ENCODE peak calls at places on chromosomes 6 and 20, in nine cellular contexts. One of them, this sample, is unnamed.

GRCh38 chr6:15292721-15293302 is 46.9 kb downstream of the JARID2 start:
- DNase-seq in stomach: no peak
- DNase-seq in esophagus muscularis mucosa: no peak
- DNase-seq in ovary: no peak
- DNase-seq in A549: no peak
- DNase-seq in GM12878: no peak
- DNase-seq in transverse colon: no peak
- DNase-seq in sigmoid colon: no peak
- DNase-seq in HepG2: no peak
- DNase-seq in this sample: no peak

GRCh38 chr20:2353231-2353630 is 27.5 kb upstream of the TGM6 start:
- DNase-seq in ovary: no peak
- DNase-seq in A549: no peak
- DNase-seq in GM12878: no peak
- DNase-seq in stomach: no peak
- DNase-seq in transverse colon: no peak
- DNase-seq in sigmoid colon: no peak
- DNase-seq in esophagus muscularis mucosa: peak; percentile 37
- DNase-seq in HepG2: no peak
- DNase-seq in this sample: no peak

GRCh38 chr6:137112067-137112355 is 61.4 kb downstream of the IL22RA2 start:
- DNase-seq in ovary: no peak
- DNase-seq in stomach: no peak
- DNase-seq in HepG2: no peak
- DNase-seq in A549: no peak
- DNase-seq in sigmoid colon: no peak
- DNase-seq in GM12878: no peak
- DNase-seq in transverse colon: no peak
- DNase-seq in esophagus muscularis mucosa: no peak
- DNase-seq in this sample: no peak

GRCh38 chr6:5175195-5175594 is 85.6 kb downstream of the LYRM4 start:
- DNase-seq in HepG2: no peak
- DNase-seq in A549: no peak
- DNase-seq in GM12878: no peak
- DNase-seq in sigmoid colon: no peak
- DNase-seq in esophagus muscularis mucosa: no peak
- DNase-seq in stomach: no peak
- DNase-seq in ovary: no peak
- DNase-seq in transverse colon: no peak
- DNase-seq in this sample: no peak

GRCh38 chr6:20922743-20923142 is 388.5 kb downstream of the CDKAL1 start:
- DNase-seq in esophagus muscularis mucosa: no peak
- DNase-seq in transverse colon: no peak
- DNase-seq in stomach: no peak
- DNase-seq in HepG2: no peak
- DNase-seq in GM12878: no peak
- DNase-seq in ovary: no peak
- DNase-seq in A549: no peak
- DNase-seq in sigmoid colon: no peak
- DNase-seq in this sample: no peak

GRCh38 chr6:5471637-5472430 is 210.5 kb downstream of the FARS2 start:
- DNase-seq in transverse colon: no peak
- DNase-seq in ovary: no peak
- DNase-seq in stomach: no peak
- DNase-seq in esophagus muscularis mucosa: no peak
- DNase-seq in A549: no peak
- DNase-seq in GM12878: no peak
- DNase-seq in sigmoid colon: no peak
- DNase-seq in HepG2: no peak
- DNase-seq in this sample: no peak

GRCh38 chr6:14231546-14232280 is 114.1 kb downstream of the CD83 start:
- DNase-seq in esophagus muscularis mucosa: no peak
- DNase-seq in GM12878: no peak
- DNase-seq in sigmoid colon: no peak
- DNase-seq in A549: no peak
- DNase-seq in transverse colon: no peak
- DNase-seq in ovary: no peak
- DNase-seq in HepG2: no peak
- DNase-seq in stomach: no peak
- DNase-seq in this sample: no peak

GRCh38 chr6:1348675-1349074 is 36.8 kb downstream of the FOXQ1 start:
- DNase-seq in ovary: no peak
- DNase-seq in transverse colon: peak; percentile 16
- DNase-seq in esophagus muscularis mucosa: no peak
- DNase-seq in HepG2: no peak
- DNase-seq in A549: no peak
- DNase-seq in stomach: no peak
- DNase-seq in sigmoid colon: no peak
- DNase-seq in GM12878: no peak
- DNase-seq in this sample: no peak

GRCh38 chr20:59441860-59442810 is 141.7 kb downstream of the EDN3 start:
- DNase-seq in A549: no peak
- DNase-seq in esophagus muscularis mucosa: no peak
- DNase-seq in GM12878: no peak
- DNase-seq in sigmoid colon: peak; percentile 17
- DNase-seq in transverse colon: no peak
- DNase-seq in HepG2: no peak
- DNase-seq in ovary: no peak
- DNase-seq in stomach: no peak
- DNase-seq in this sample: no peak

GRCh38 chr20:8722277-8722928 is 346.5 kb upstream of the PLCB4 start:
- DNase-seq in HepG2: peak; percentile 83
- DNase-seq in esophagus muscularis mucosa: no peak
- DNase-seq in A549: peak; percentile 37
- DNase-seq in stomach: no peak
- DNase-seq in GM12878: peak; percentile 30
- DNase-seq in transverse colon: peak; percentile 10
- DNase-seq in sigmoid colon: no peak
- DNase-seq in ovary: peak; percentile 18
- DNase-seq in this sample: peak; percentile 53

GRCh38 chr6:157317129-157317814 is 6.0 kb downstream of the TMEM242 start:
- DNase-seq in HepG2: peak; percentile 48
- DNase-seq in A549: peak; percentile 76
- DNase-seq in transverse colon: peak; percentile 72
- DNase-seq in sigmoid colon: peak; percentile 90
- DNase-seq in GM12878: no peak
- DNase-seq in esophagus muscularis mucosa: peak; percentile 95
- DNase-seq in stomach: peak; percentile 78
- DNase-seq in ovary: peak; percentile 74
- DNase-seq in this sample: peak; percentile 96

GRCh38 chr20:45355209-45355608 is 7.0 kb upstream of the SDC4 start:
- DNase-seq in GM12878: no peak
- DNase-seq in sigmoid colon: peak; percentile 63
- DNase-seq in HepG2: no peak
- DNase-seq in esophagus muscularis mucosa: no peak
- DNase-seq in stomach: no peak
- DNase-seq in A549: no peak
- DNase-seq in transverse colon: no peak
- DNase-seq in ovary: no peak
- DNase-seq in this sample: no peak

GRCh38 chr20:5996765-5997164 is 46.3 kb downstream of the MCM8 start:
- DNase-seq in ovary: no peak
- DNase-seq in esophagus muscularis mucosa: no peak
- DNase-seq in stomach: no peak
- DNase-seq in HepG2: no peak
- DNase-seq in A549: no peak
- DNase-seq in transverse colon: peak; percentile 22
- DNase-seq in GM12878: peak; percentile 40
- DNase-seq in sigmoid colon: no peak
- DNase-seq in this sample: no peak

GRCh38 chr6:41181566-41181965 is 18.6 kb upstream of the TREM2 start:
- DNase-seq in stomach: no peak
- DNase-seq in HepG2: no peak
- DNase-seq in GM12878: no peak
- DNase-seq in transverse colon: no peak
- DNase-seq in esophagus muscularis mucosa: no peak
- DNase-seq in sigmoid colon: no peak
- DNase-seq in A549: no peak
- DNase-seq in ovary: no peak
- DNase-seq in this sample: no peak

GRCh38 chr6:73943401-73943800 is 247.4 kb downstream of the CD109 start:
- DNase-seq in esophagus muscularis mucosa: no peak
- DNase-seq in transverse colon: no peak
- DNase-seq in HepG2: no peak
- DNase-seq in A549: no peak
- DNase-seq in stomach: no peak
- DNase-seq in sigmoid colon: no peak
- DNase-seq in ovary: no peak
- DNase-seq in GM12878: no peak
- DNase-seq in this sample: no peak

GRCh38 chr20:7606941-7607340 is 333.3 kb downstream of the HAO1 start:
- DNase-seq in ovary: no peak
- DNase-seq in sigmoid colon: no peak
- DNase-seq in esophagus muscularis mucosa: no peak
- DNase-seq in HepG2: no peak
- DNase-seq in stomach: no peak
- DNase-seq in A549: no peak
- DNase-seq in GM12878: no peak
- DNase-seq in transverse colon: no peak
- DNase-seq in this sample: no peak

DNA sequence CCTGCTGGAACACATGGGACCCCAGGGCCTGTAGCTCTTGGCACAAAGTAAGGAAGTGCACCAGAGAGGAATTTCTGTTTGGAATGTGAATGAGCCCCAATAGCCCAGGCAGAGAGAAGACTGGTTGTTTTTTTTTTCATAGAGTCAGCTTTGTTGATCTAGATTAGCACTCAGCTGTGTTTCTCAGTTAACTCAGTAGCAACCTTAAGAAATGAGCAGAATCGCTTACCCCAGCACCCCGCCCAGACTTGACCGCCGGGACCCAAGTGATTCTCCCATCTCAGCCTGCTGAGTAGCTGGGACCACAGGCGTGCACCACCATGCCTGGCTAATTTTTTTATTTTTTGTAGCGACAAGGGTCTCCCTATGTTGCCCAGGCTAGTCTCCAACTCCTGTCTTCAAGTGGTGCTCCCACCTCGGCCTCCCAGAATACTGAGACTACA is 2.8 kb downstream of the MGME1 start:
- DNase-seq in A549: no peak
- DNase-seq in transverse colon: no peak
- DNase-seq in ovary: no peak
- DNase-seq in HepG2: peak; percentile 80
- DNase-seq in GM12878: no peak
- DNase-seq in stomach: no peak
- DNase-seq in sigmoid colon: no peak
- DNase-seq in esophagus muscularis mucosa: no peak
- DNase-seq in this sample: no peak
- TF ChIP-seq EP300 in A549: no peak
- TF ChIP-seq EP300 in transverse colon: no peak
- TF ChIP-seq EP300 in ovary: no peak
- TF ChIP-seq EP300 in HepG2: no peak
- TF ChIP-seq EP300 in GM12878: no peak
- TF ChIP-seq EP300 in stomach: no peak
- TF ChIP-seq EP300 in sigmoid colon: no peak
- TF ChIP-seq EP300 in esophagus muscularis mucosa: no peak
- TF ChIP-seq EP300 in this sample: no peak

DNA sequence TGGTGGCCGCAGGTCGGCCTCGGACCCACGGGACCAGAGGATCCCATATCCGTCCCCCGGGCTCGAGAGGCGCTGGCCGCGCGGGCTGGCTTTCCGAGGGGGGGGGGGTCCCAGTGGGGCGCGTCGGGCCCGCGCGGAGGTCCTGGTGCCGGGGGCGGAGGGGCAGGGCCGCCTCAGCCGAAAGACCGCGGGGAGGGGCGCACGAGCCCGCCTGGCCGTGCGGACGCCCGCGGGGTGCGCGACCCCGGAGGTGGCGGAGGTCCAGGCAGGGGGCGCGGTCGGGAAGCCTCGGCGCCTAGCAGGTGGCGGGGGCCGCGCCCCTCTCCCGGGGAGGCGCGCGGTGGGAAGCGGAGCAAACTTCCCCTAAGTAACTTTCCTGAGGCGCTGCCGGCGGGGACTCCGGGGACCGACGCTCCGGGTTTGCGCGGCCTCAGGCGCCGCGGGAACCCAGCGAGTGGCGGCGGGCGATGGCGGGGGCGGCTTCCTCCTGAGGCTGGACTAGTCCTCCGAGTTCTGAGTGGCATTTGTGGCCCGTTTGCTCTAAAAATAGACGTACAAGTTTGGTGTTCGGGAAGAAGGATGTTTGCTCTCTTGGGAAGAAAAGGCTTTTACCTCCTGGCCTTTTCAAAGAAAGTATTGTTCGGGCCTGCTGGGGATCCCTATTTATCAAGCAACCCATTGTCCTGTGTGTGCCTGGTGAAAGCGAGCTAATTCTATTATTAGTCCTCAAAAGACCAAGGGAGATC is 26.4 kb upstream of the BTBD3 start:
- DNase-seq in GM12878: no peak
- DNase-seq in HepG2: peak; percentile 80
- DNase-seq in stomach: peak; percentile 51
- DNase-seq in sigmoid colon: peak; percentile 75
- DNase-seq in transverse colon: peak; percentile 50
- DNase-seq in A549: peak; percentile 21
- DNase-seq in esophagus muscularis mucosa: no peak
- DNase-seq in ovary: peak; percentile 70
- DNase-seq in this sample: peak; percentile 9
- H3K27ac ChIP-seq in GM12878: no peak overlapping the region
- H3K27ac ChIP-seq in HepG2: peak overlapping the region; percentile 81
- H3K27ac ChIP-seq in stomach: peak overlapping the region; percentile 96
- H3K27ac ChIP-seq in sigmoid colon: peak overlapping the region; percentile 93
- H3K27ac ChIP-seq in transverse colon: peak overlapping the region; percentile 98
- H3K27ac ChIP-seq in A549: peak overlapping the region; percentile 81
- H3K27ac ChIP-seq in esophagus muscularis mucosa: peak overlapping the region; percentile 92
- H3K27ac ChIP-seq in ovary: peak overlapping the region; percentile 94
- H3K27ac ChIP-seq in this sample: peak overlapping the region; percentile 87

DNA sequence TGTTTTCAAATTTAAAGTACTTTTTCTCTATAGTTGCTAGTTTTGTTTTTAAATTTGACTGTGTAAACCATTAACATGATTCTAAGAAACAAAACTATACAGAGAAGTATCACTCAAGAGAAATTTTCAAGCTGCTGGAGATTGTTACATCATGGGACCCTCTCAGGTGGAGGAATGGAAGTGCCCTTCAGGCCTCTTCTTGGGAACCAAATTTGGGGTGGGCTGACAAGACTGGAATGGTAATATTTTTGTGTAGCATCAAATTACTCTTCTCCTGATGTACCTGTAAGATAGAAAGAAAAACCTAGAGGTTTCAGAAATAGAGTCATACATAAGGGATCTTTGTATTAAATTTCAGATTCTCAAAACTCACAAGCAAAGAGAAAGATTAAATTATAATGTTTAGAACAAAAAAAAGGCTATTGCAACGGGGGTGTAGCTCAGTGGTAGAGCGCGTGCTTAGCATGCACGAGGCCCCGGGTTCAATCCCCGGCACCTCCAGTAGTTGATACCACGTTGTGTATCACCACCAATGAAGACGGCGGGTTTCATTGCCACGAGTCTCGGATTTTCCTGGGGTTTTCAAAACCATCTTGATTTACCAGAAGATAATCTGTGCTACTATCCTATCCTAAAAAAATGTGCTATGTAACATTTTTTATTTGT is 193.7 kb downstream of the GPX5 start:
- DNase-seq in sigmoid colon: no peak
- DNase-seq in GM12878: no peak
- DNase-seq in A549: no peak
- DNase-seq in esophagus muscularis mucosa: no peak
- DNase-seq in stomach: no peak
- DNase-seq in transverse colon: no peak
- DNase-seq in HepG2: peak; percentile 35
- DNase-seq in ovary: no peak
- DNase-seq in this sample: no peak
- TF ChIP-seq EP300 in sigmoid colon: no peak
- TF ChIP-seq EP300 in GM12878: no peak
- TF ChIP-seq EP300 in A549: no peak
- TF ChIP-seq EP300 in esophagus muscularis mucosa: no peak
- TF ChIP-seq EP300 in stomach: no peak
- TF ChIP-seq EP300 in transverse colon: no peak
- TF ChIP-seq EP300 in HepG2: no peak
- TF ChIP-seq EP300 in ovary: no peak
- TF ChIP-seq EP300 in this sample: no peak

GRCh38 chr6:3230275-3231212 is 3.1 kb upstream of the TUBB2B start:
- DNase-seq in esophagus muscularis mucosa: no peak
- DNase-seq in A549: no peak
- DNase-seq in sigmoid colon: no peak
- DNase-seq in transverse colon: no peak
- DNase-seq in HepG2: no peak
- DNase-seq in stomach: no peak
- DNase-seq in GM12878: no peak
- DNase-seq in ovary: no peak
- DNase-seq in this sample: peak; percentile 28
- H3K27ac ChIP-seq in esophagus muscularis mucosa: peak overlapping the region; percentile 87
- H3K27ac ChIP-seq in A549: peak overlapping the region; percentile 89
- H3K27ac ChIP-seq in sigmoid colon: peak overlapping the region; percentile 82
- H3K27ac ChIP-seq in transverse colon: peak overlapping the region; percentile 67
- H3K27ac ChIP-seq in HepG2: no peak overlapping the region
- H3K27ac ChIP-seq in stomach: peak overlapping the region; percentile 79
- H3K27ac ChIP-seq in GM12878: no peak overlapping the region
- H3K27ac ChIP-seq in ovary: no peak overlapping the region
- H3K27ac ChIP-seq in this sample: peak overlapping the region; percentile 92